ENCODE peak calls at places on chromosome 18, in ten cellular contexts. C is kidney, J is brain microvascular endothelial cell, W is SJSA1, M is lower lobe of right lung, D is lung, Z is cardiac muscle cell, A is heart left ventricle, R is PC-9, Y is osteoblast. X is an unnamed sample.

GRCh38 chr18:21735452-21736015 is 5.1 kb upstream of the MIB1 start:
- DNase-seq in C (no peak), J (peak; percentile 61), W (no peak), M (peak; percentile 72), D (peak; percentile 54), Z (peak; percentile 59), A (peak; percentile 30), R (no peak), Y (no peak), X (no peak)

GRCh38 chr18:64409511-64409910 is 260.6 kb upstream of the LINC00305 start:
- DNase-seq in C (no peak), J (peak; percentile 2), W (no peak), M (no peak), D (no peak), Z (peak; percentile 1), A (no peak), R (no peak), Y (no peak), X (no peak)

GRCh38 chr18:48220146-48220499 is 189.1 kb downstream of the ZBTB7C start:
- DNase-seq in C (no peak), J (no peak), W (no peak), M (no peak), D (peak; percentile 24), Z (no peak), A (no peak), R (no peak), Y (no peak), X (no peak)

GRCh38 chr18:3224223-3224622 is 4.5 kb upstream of the MYOM1 start:
- DNase-seq in C (no peak), J (no peak), W (no peak), M (no peak), D (no peak), Z (no peak), A (peak; percentile 60), R (no peak), Y (no peak), X (no peak)

GRCh38 chr18:62612246-62612645 is 89.4 kb downstream of the ZCCHC2 start:
- DNase-seq in C (no peak), J (no peak), W (no peak), M (no peak), D (no peak), Z (no peak), A (no peak), R (no peak), Y (no peak), X (no peak)

GRCh38 chr18:49901862-49902340 is 88.6 kb upstream of the ACAA2 start:
- DNase-seq in C (no peak), J (no peak), W (no peak), M (no peak), D (no peak), Z (no peak), A (no peak), R (no peak), Y (no peak), X (no peak)

GRCh38 chr18:44668280-44668975 is 12.3 kb upstream of the SETBP1 start:
- DNase-seq in C (no peak), J (no peak), W (no peak), M (no peak), D (no peak), Z (no peak), A (no peak), R (no peak), Y (no peak), X (no peak)

GRCh38 chr18:27652480-27653121 is 467.5 kb upstream of the CHST9 start:
- DNase-seq in C (no peak), J (no peak), W (no peak), M (no peak), D (no peak), Z (peak; percentile 23), A (no peak), R (no peak), Y (no peak), X (no peak)

GRCh38 chr18:9101730-9102390 is 639 bp upstream of the NDUFV2 start:
- DNase-seq in C (no peak), J (peak; percentile 71), W (no peak), M (no peak), D (no peak), Z (peak; percentile 82), A (no peak), R (peak; percentile 84), Y (peak; percentile 90), X (no peak)

GRCh38 chr18:33711514-33711913 is 133.5 kb downstream of the ASXL3 start:
- DNase-seq in C (no peak), J (no peak), W (no peak), M (no peak), D (no peak), Z (no peak), A (no peak), R (no peak), Y (no peak), X (no peak)

GRCh38 chr18:5527603-5528002 is 16.2 kb downstream of the EPB41L3 start:
- DNase-seq in C (no peak), J (peak; percentile 78), W (no peak), M (no peak), D (no peak), Z (peak; percentile 87), A (peak; percentile 45), R (no peak), Y (no peak), X (no peak)

GRCh38 chr18:1659190-1659589 is 754.5 kb downstream of the ADCYAP1 start:
- DNase-seq in C (no peak), J (no peak), W (no peak), M (peak; percentile 58), D (peak; percentile 55), Z (no peak), A (no peak), R (no peak), Y (no peak), X (no peak)

DNA sequence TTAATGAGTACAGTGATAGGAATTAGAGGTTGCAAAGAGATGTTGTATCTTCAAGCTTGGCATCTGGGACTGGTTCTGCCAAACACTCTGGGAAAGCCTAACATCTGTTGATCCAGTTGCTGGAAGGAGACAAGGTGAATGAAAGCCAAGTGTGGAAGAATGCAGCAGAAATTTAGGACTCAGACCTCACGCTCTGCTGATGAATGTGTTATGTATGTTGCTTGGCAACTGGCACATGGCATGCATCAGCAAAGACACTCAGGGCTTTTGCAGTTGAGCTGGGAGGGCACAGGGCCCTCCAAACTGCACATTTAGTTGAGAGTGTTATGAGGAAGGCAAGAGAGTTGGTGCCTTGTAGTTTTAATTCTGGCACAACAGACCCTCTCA is 105.5 kb downstream of the COLEC12 start:
- DNase-seq in C (no peak), J (peak; percentile 46), W (peak; percentile 78), M (no peak), D (no peak), Z (peak; percentile 93), A (peak; percentile 61), R (no peak), Y (no peak), X (no peak)
- H3K27ac ChIP-seq in C (no peak overlapping the region), J (peak overlapping the region; percentile 53), W (peak overlapping the region; percentile 96), M (peak overlapping the region; percentile 34), D (peak overlapping the region; percentile 24), Z (peak overlapping the region; percentile 58), A (no peak overlapping the region), R (no peak overlapping the region), Y (peak overlapping the region; percentile 98), X (no peak overlapping the region)

GRCh38 chr18:76557026-76557575 is 62.1 kb upstream of the ZNF516 start:
- DNase-seq in C (no peak), J (no peak), W (no peak), M (no peak), D (no peak), Z (no peak), A (no peak), R (no peak), Y (no peak), X (no peak)
- H3K27ac ChIP-seq in C (no peak overlapping the region), J (no peak overlapping the region), W (no peak overlapping the region), M (no peak overlapping the region), D (no peak overlapping the region), Z (no peak overlapping the region), A (no peak overlapping the region), R (no peak overlapping the region), Y (no peak overlapping the region), X (no peak overlapping the region)

GRCh38 chr18:12851709-12852108 is 32.3 kb downstream of the PTPN2 start:
- DNase-seq in C (no peak), J (no peak), W (no peak), M (no peak), D (no peak), Z (no peak), A (no peak), R (no peak), Y (no peak), X (no peak)

GRCh38 chr18:12857215-12857924 is 26.7 kb downstream of the PTPN2 start:
- DNase-seq in C (no peak), J (no peak), W (no peak), M (no peak), D (no peak), Z (no peak), A (no peak), R (no peak), Y (no peak), X (no peak)

GRCh38 chr18:12858961-12859360 is 25.1 kb downstream of the PTPN2 start:
- DNase-seq in C (no peak), J (no peak), W (no peak), M (no peak), D (no peak), Z (no peak), A (no peak), R (no peak), Y (no peak), X (no peak)

GRCh38 chr18:12857991-12858544 is 26.0 kb downstream of the PTPN2 start:
- DNase-seq in C (no peak), J (no peak), W (no peak), M (no peak), D (no peak), Z (no peak), A (no peak), R (no peak), Y (no peak), X (no peak)

GRCh38 chr18:12855886-12856285 is 28.2 kb downstream of the PTPN2 start:
- DNase-seq in C (no peak), J (no peak), W (no peak), M (no peak), D (no peak), Z (no peak), A (no peak), R (no peak), Y (no peak), X (no peak)
- H3K27ac ChIP-seq in C (no peak overlapping the region), J (no peak overlapping the region), W (no peak overlapping the region), M (no peak overlapping the region), D (no peak overlapping the region), Z (no peak overlapping the region), A (no peak overlapping the region), R (peak overlapping the region; percentile 28), Y (no peak overlapping the region), X (no peak overlapping the region)

DNA sequence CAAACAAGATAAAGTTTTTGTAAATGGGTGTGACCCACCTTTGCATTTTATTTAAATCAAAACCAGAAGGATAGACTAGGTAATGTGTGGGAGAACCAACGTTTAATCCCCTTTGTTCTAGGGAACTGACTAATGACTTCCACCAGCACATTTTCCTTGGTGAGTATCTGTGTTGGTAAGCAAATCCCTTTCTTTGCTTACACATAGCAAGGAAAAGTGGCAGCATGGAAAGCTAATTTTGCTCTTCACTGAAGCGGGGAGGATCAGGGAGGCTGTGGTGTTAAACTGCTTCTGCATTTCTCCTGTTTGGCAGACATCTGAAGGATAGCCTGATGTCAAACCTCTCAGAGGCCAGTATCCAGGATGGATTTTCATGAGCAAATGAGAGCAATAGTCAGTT is 331.1 kb downstream of the PTPRM start:
- DNase-seq in C (no peak), J (no peak), W (no peak), M (no peak), D (no peak), Z (no peak), A (no peak), R (no peak), Y (no peak), X (no peak)
- H3K27ac ChIP-seq in C (no peak overlapping the region), J (no peak overlapping the region), W (no peak overlapping the region), M (peak overlapping the region; percentile 37), D (peak overlapping the region; percentile 33), Z (peak overlapping the region; percentile 83), A (no peak overlapping the region), R (no peak overlapping the region), Y (no peak overlapping the region), X (no peak overlapping the region)

GRCh38 chr18:76837071-76837470 is 14.7 kb downstream of the ZNF236 start:
- DNase-seq in C (no peak), J (no peak), W (no peak), M (no peak), D (no peak), Z (no peak), A (no peak), R (no peak), Y (no peak), X (no peak)
- H3K27ac ChIP-seq in C (no peak overlapping the region), J (no peak overlapping the region), W (no peak overlapping the region), M (no peak overlapping the region), D (no peak overlapping the region), Z (no peak overlapping the region), A (no peak overlapping the region), R (no peak overlapping the region), Y (no peak overlapping the region), X (no peak overlapping the region)

X was measured in epithelial cell of prostate.